ENCODE peak calls at places on chromosomes 12 and 14, in nine cellular contexts. T, S, G, I, O, C, K, Y and J are unnamed samples.

GRCh38 chr12:82314406-82314892 is 43.7 kb downstream of the CCDC59 start:
- DNase-seq in C (peak), G (no peak), I (no peak), S (no peak), Y (peak), O (no peak), K (peak), T (no peak), J (peak)

GRCh38 chr12:5912437-5913334 is 32.4 kb downstream of the ANO2 start:
- DNase-seq in Y (peak), S (no peak), C (no peak), G (no peak), T (no peak), K (no peak), I (no peak), O (no peak), J (no peak)

GRCh38 chr12:94245984-94246383 is 97.6 kb downstream of the PLXNC1 start:
- DNase-seq in G (no peak), O (no peak), K (no peak), S (no peak), I (no peak), Y (peak), C (no peak), T (no peak), J (no peak)

GRCh38 chr12:52351196-52352059 is 15.9 kb downstream of the KRT85 start:
- DNase-seq in C (peak), G (no peak), T (peak), S (no peak), Y (peak), K (no peak), O (no peak), I (no peak), J (no peak)

GRCh38 chr14:91159906-91160305 is 46.0 kb downstream of the DGLUCY start:
- DNase-seq in Y (no peak), C (no peak), O (no peak), T (no peak), S (no peak), I (no peak), K (no peak), G (no peak), J (no peak)

GRCh38 chr14:71626281-71626835 is 305.9 kb upstream of the RGS6 start:
- DNase-seq in K (no peak), C (no peak), G (no peak), T (no peak), Y (no peak), O (no peak), I (peak), S (no peak), J (no peak)

GRCh38 chr12:104741497-104742367 is 216.4 kb downstream of the SLC41A2 start:
- DNase-seq in C (no peak), S (no peak), Y (no peak), K (no peak), I (no peak), O (no peak), G (no peak), T (no peak), J (peak)

GRCh38 chr12:26728205-26729050 is 104.6 kb downstream of the ITPR2 start:
- DNase-seq in O (no peak), I (no peak), T (no peak), K (no peak), G (no peak), C (no peak), S (no peak), Y (no peak), J (no peak)

GRCh38 chr12:32051511-32052299 is 54.9 kb upstream of the BICD1 start:
- DNase-seq in C (no peak), G (peak), S (peak), O (peak), Y (no peak), I (peak), T (no peak), K (no peak), J (peak)

GRCh38 chr12:78888583-78888982 is 24.0 kb downstream of the SYT1 start:
- DNase-seq in T (no peak), I (no peak), Y (no peak), O (peak), G (no peak), K (no peak), S (no peak), C (no peak), J (peak)

GRCh38 chr12:116130431-116130830 is 147.1 kb downstream of the MED13L start:
- DNase-seq in T (no peak), O (no peak), S (no peak), G (no peak), C (no peak), K (no peak), I (peak), Y (no peak), J (no peak)

GRCh38 chr12:60980558-60980957 is 1279.6 kb upstream of the USP15 start:
- DNase-seq in G (no peak), C (no peak), K (no peak), I (no peak), S (no peak), T (no peak), Y (no peak), O (no peak), J (no peak)

GRCh38 chr14:42095155-42095554 is 488.5 kb downstream of the LRFN5 start:
- DNase-seq in S (no peak), K (no peak), C (no peak), O (no peak), Y (no peak), G (no peak), I (no peak), T (no peak), J (no peak)

GRCh38 chr14:100612879-100613455 is 25.8 kb upstream of the BEGAIN start:
- DNase-seq in O (no peak), T (no peak), S (no peak), I (no peak), C (no peak), K (no peak), Y (peak), G (no peak), J (no peak)

GRCh38 chr14:79809849-79810612 is 401.3 kb downstream of the DIO2 start:
- DNase-seq in G (no peak), O (no peak), K (no peak), C (no peak), S (no peak), I (no peak), T (no peak), Y (no peak), J (peak)

GRCh38 chr14:64525354-64525753 is 15.2 kb upstream of the HSPA2 start:
- DNase-seq in O (no peak), T (no peak), K (no peak), Y (no peak), S (no peak), I (no peak), G (no peak), C (no peak), J (no peak)

GRCh38 chr14:99502989-99503421 is 21.8 kb downstream of the CCNK start:
- DNase-seq in Y (peak), S (no peak), I (no peak), K (no peak), O (no peak), G (no peak), T (no peak), C (no peak), J (no peak)

GRCh38 chr12:49260165-49260564 is 4.7 kb upstream of the TUBA1C start:
- DNase-seq in G (no peak), T (no peak), Y (no peak), S (no peak), O (no peak), I (peak), C (no peak), K (no peak), J (peak)

GRCh38 chr12:31214626-31215520 is 111.1 kb downstream of the SINHCAF start:
- DNase-seq in S (no peak), I (no peak), C (no peak), K (no peak), O (no peak), Y (no peak), T (no peak), G (no peak), J (no peak)

GRCh38 chr14:104939666-104940410 is 15.2 kb downstream of the PLD4 start:
- DNase-seq in Y (peak), I (no peak), K (no peak), C (no peak), T (peak), O (no peak), G (no peak), S (peak), J (no peak)

GRCh38 chr14:20748439-20748838 is 2.8 kb downstream of the EDDM3A start:
- DNase-seq in I (no peak), C (no peak), O (no peak), Y (no peak), G (no peak), K (no peak), S (no peak), T (no peak), J (no peak)
- TF ChIP-seq CTCF in I (no peak), C (no peak), O (no peak), Y (no peak), G (no peak), K (no peak), S (no peak), T (no peak), J (no peak)

GRCh38 chr12:12719496-12719895 is 2.3 kb downstream of the CDKN1B start:
- DNase-seq in Y (no peak), I (no peak), C (no peak), G (no peak), S (no peak), K (peak), T (no peak), O (no peak), J (peak)

GRCh38 chr12:12720637-12721250 is 3.6 kb downstream of the CDKN1B start:
- DNase-seq in S (no peak), T (no peak), O (no peak), Y (no peak), I (no peak), K (no peak), C (no peak), G (no peak), J (no peak)

GRCh38 chr12:12720052-12720451 is 2.9 kb downstream of the CDKN1B start:
- DNase-seq in T (no peak), C (no peak), Y (no peak), S (no peak), I (no peak), K (no peak), G (no peak), O (no peak), J (peak)

GRCh38 chr12:12722351-12723146 is 5.4 kb downstream of the CDKN1B start:
- DNase-seq in K (no peak), S (no peak), I (no peak), O (no peak), Y (peak), T (no peak), G (no peak), C (no peak), J (peak)

DNA sequence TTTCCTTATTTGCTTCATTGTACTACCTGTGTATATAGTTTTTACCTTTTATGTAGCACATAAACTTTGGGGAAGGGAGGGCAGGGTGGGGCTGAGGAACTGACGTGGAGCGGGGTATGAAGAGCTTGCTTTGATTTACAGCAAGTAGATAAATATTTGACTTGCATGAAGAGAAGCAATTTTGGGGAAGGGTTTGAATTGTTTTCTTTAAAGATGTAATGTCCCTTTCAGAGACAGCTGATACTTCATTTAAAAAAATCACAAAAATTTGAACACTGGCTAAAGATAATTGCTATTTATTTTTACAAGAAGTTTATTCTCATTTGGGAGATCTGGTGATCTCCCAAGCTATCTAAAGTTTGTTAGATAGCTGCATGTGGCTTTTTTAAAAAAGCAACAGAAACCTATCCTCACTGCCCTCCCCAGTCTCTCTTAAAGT is 4.1 kb downstream of the CDKN1B start:
- DNase-seq in C (no peak), I (no peak), T (no peak), O (no peak), S (no peak), K (no peak), G (no peak), Y (no peak), J (peak)
- H3K4me3 ChIP-seq in C (no peak), I (peak), T (peak), O (peak), S (no peak), K (no peak), G (no peak), Y (peak), J (peak)

GRCh38 chr12:48106574-48107251 is 834 bp upstream of the SENP1 start:
- DNase-seq in C (no peak), S (no peak), T (no peak), K (no peak), G (no peak), O (no peak), Y (no peak), I (no peak), J (no peak)

GRCh38 chr12:48107252-48107613 is 1.4 kb upstream of the SENP1 start:
- DNase-seq in T (no peak), Y (no peak), C (no peak), I (no peak), G (no peak), S (no peak), O (no peak), K (no peak), J (no peak)

GRCh38 chr12:48104531-48104930 is 1.3 kb downstream of the SENP1 start:
- DNase-seq in C (no peak), O (no peak), G (no peak), I (no peak), K (no peak), Y (no peak), S (no peak), T (no peak), J (peak)

GRCh38 chr12:48105321-48105866 is 485 bp downstream of the SENP1 start:
- DNase-seq in I (no peak), G (no peak), S (no peak), C (no peak), O (no peak), Y (no peak), T (no peak), K (no peak), J (peak)

DNA sequence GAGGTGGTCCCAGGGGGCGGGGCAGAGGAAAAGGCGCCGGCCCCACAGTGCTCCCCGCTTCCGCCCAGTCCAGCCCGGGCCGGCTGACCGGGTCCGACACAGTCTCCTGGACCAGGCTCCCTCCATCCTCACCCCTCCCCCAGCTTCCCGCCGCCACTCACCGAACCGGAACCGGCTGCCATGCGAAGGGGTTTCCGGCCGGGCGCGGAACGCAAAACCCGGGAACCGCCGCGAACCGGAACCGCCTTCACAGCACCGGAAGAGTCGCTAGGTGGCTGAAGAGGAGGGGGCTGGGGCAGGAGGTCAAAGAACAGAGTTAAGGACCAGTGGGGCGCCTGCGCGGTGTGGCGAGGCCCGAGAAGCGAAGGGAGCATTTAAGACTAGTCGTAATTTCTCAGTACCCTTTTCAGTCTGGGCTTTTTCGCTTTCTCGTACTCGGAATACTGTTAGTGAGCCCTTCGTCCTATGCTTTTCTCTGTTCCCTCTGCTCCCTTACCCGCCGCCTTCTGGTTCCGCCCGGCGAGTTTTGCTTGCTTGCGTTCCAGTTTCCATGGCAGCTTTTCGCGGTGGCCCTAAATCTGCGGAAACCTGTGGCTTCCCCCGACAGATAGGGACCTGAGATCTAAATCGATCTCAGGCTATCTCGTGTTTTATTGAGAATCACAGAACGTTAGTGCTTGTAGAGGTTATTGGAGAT is at the start of gene SENP1:
- DNase-seq in Y (peak), I (peak), T (peak), S (peak), K (peak), C (peak), G (peak), O (peak), J (peak)
- TF ChIP-seq CTCF in Y (peak), I (peak), T (peak), S (peak), K (peak), C (peak), G (peak), O (no peak), J (peak)

GRCh38 chr12:45232771-45233372 is 17.0 kb downstream of the ANO6 start:
- DNase-seq in K (peak), C (no peak), O (peak), Y (peak), S (peak), G (no peak), I (peak), T (no peak), J (peak)

GRCh38 chr12:45234134-45234865 is 18.4 kb downstream of the ANO6 start:
- DNase-seq in Y (peak), I (peak), K (no peak), O (peak), C (no peak), G (peak), T (no peak), S (peak), J (peak)

GRCh38 chr12:45231515-45232145 is 15.7 kb downstream of the ANO6 start:
- DNase-seq in G (no peak), K (no peak), O (no peak), C (no peak), Y (no peak), I (peak), S (no peak), T (no peak), J (peak)

GRCh38 chr12:45232146-45232731 is 16.3 kb downstream of the ANO6 start:
- DNase-seq in Y (no peak), G (no peak), I (no peak), O (no peak), T (no peak), C (no peak), K (no peak), S (no peak), J (peak)

GRCh38 chr12:45235087-45236025 is 19.5 kb downstream of the ANO6 start:
- DNase-seq in K (peak), O (peak), S (peak), T (no peak), C (no peak), Y (peak), I (peak), G (no peak), J (peak)
- H3K4me3 ChIP-seq in K (no peak), O (peak), S (no peak), T (no peak), C (no peak), Y (no peak), I (peak), G (no peak), J (no peak)

DNA sequence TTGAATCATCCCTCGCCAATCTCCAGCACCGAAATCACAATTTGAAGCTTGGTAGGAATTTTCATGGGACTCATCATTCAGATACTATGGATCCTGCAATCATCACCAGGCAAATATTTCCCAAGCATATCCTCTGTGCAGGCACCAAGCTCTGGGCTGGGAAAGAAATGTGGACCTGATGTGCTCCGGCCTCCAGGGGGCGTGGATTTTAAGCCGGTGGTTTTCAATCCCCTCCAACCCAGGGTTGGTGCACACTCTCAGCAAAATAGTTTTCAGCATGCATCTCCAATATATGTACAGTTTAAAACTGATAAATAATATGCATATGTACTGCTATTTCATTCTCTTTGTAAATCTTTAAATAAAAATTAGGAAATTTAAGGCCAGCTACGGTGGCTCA is 98.9 kb downstream of the RBM19 start:
- DNase-seq in I (peak), O (no peak), C (no peak), G (no peak), Y (peak), T (no peak), K (no peak), S (no peak), J (peak)
- TF ChIP-seq CTCF in I (peak), O (peak), C (no peak), G (peak), Y (peak), T (peak), K (no peak), S (no peak), J (peak)

GRCh38 chr12:6954316-6954710 is 3.2 kb downstream of the PTPN6 start:
- DNase-seq in Y (no peak), S (no peak), I (no peak), O (no peak), K (no peak), G (no peak), C (no peak), T (no peak), J (no peak)

GRCh38 chr12:6953417-6954315 is 2.5 kb downstream of the PTPN6 start:
- DNase-seq in T (peak), Y (peak), C (peak), K (peak), O (no peak), G (no peak), I (no peak), S (no peak), J (no peak)

GRCh38 chr12:6955462-6956331 is 4.5 kb downstream of the PTPN6 start:
- DNase-seq in O (no peak), C (peak), T (peak), Y (no peak), K (no peak), S (no peak), G (no peak), I (no peak), J (no peak)

GRCh38 chr12:6956332-6956727 is 5.2 kb downstream of the PTPN6 start:
- DNase-seq in K (no peak), O (no peak), I (no peak), G (no peak), T (no peak), S (no peak), Y (no peak), C (peak), J (no peak)

GRCh38 chr12:6954754-6955461 is 3.8 kb downstream of the PTPN6 start:
- DNase-seq in Y (no peak), K (no peak), I (no peak), C (peak), T (peak), O (no peak), G (no peak), S (no peak), J (no peak)
- H3K4me3 ChIP-seq in Y (no peak), K (no peak), I (no peak), C (no peak), T (no peak), O (no peak), G (no peak), S (no peak), J (no peak)

GRCh38 chr12:64678248-64678647 is 68.0 kb downstream of the RASSF3 start:
- DNase-seq in C (no peak), S (no peak), I (no peak), O (no peak), T (no peak), K (no peak), G (no peak), Y (peak), J (peak)
- TF ChIP-seq CTCF in C (peak), S (no peak), I (no peak), O (no peak), T (no peak), K (no peak), G (no peak), Y (peak), J (peak)

GRCh38 chr12:2057793-2058408 is 5.1 kb downstream of the CACNA1C start:
- DNase-seq in S (no peak), C (no peak), T (no peak), Y (no peak), I (no peak), O (no peak), G (no peak), K (no peak), J (no peak)
- H3K4me3 ChIP-seq in S (no peak), C (no peak), T (peak), Y (no peak), I (no peak), O (no peak), G (no peak), K (no peak), J (no peak)